ENCODE peak calls at places on chromosomes 4 and X, in six cellular contexts. R is lung microvascular endothelial cell, A is iris pigment epithelial cell, I is neural crest cell, Z is heart right ventricle, M is NCI-H2081. V is an unnamed sample.

GRCh38 chr4:106746451-106746850 is 289.7 kb downstream of the DKK2 start:
- DNase-seq in M (no peak), I (no peak), R (no peak), A (peak), Z (no peak), V (no peak)

GRCh38 chr4:53614616-53615015 is 23.3 kb upstream of the LNX1 start:
- DNase-seq in A (no peak), Z (no peak), I (no peak), M (peak), R (no peak), V (no peak)

GRCh38 chr4:177064116-177064515 is 245.6 kb upstream of the NEIL3 start:
- DNase-seq in M (no peak), I (no peak), R (no peak), Z (no peak), A (no peak), V (no peak)

GRCh38 chr4:113901994-113902787 is 77.3 kb downstream of the ARSJ start:
- DNase-seq in A (no peak), I (no peak), M (peak), R (peak), Z (no peak), V (no peak)

GRCh38 chr4:1451106-1451751 is 45.0 kb upstream of the NKX1-1 start:
- DNase-seq in I (no peak), M (no peak), R (no peak), Z (no peak), A (no peak), V (peak)

GRCh38 chrX:48569958-48570357 is 4.3 kb upstream of the RBM3 start:
- DNase-seq in I (no peak), M (no peak), R (peak), A (peak), Z (no peak), V (no peak)

GRCh38 chr4:184558996-184559395 is 84.6 kb upstream of the IRF2 start:
- DNase-seq in Z (no peak), I (no peak), M (no peak), A (no peak), R (no peak), V (no peak)

GRCh38 chrX:133321441-133321840 is 93.8 kb downstream of the GPC4 start:
- DNase-seq in A (peak), R (no peak), M (no peak), I (no peak), Z (no peak), V (no peak)

V was measured in cardiac septum.